ENCODE peak calls at places on chromosomes 5 and 9, in four cellular contexts. W is GM23338, D is endothelial cell of umbilical vein, F is upper lobe of left lung. Z is an unnamed sample.

GRCh38 chr9:72665421-72665820 is 144.0 kb downstream of the TMC1 start:
- DNase-seq in W (no peak), F (no peak), D (no peak), Z (no peak)

GRCh38 chr9:105154723-105155191 is 89.7 kb upstream of the SLC44A1 start:
- DNase-seq in F (peak; percentile 31), D (peak; percentile 15), W (no peak), Z (no peak)

GRCh38 chr9:20040991-20041606 is 252.3 kb upstream of the SLC24A2 start:
- DNase-seq in W (no peak), D (no peak), F (no peak), Z (no peak)

GRCh38 chr9:96858670-96859069 is 4.4 kb upstream of the ZNF782 start:
- DNase-seq in F (no peak), D (no peak), W (no peak), Z (no peak)

GRCh38 chr5:3612561-3613175 is 17.0 kb downstream of the IRX1 start:
- DNase-seq in D (no peak), F (no peak), W (no peak), Z (no peak)

GRCh38 chr9:129944501-129945116 is 98.4 kb downstream of the FNBP1 start:
- DNase-seq in W (no peak), D (no peak), F (peak; percentile 63), Z (no peak)

GRCh38 chr5:139131062-139131856 is 66.9 kb downstream of the SIL1 start:
- DNase-seq in D (no peak), F (no peak), W (peak; percentile 33), Z (no peak)

GRCh38 chr5:126801992-126802294 is 25.0 kb downstream of the LMNB1 start:
- DNase-seq in W (no peak), F (no peak), D (peak; percentile 46), Z (peak; percentile 12)

GRCh38 chr5:168314735-168315411 is 23.4 kb downstream of the WWC1 start:
- DNase-seq in F (peak; percentile 88), D (no peak), W (peak; percentile 59), Z (peak; percentile 47)

GRCh38 chr5:9401786-9402472 is 143.9 kb downstream of the SEMA5A start:
- DNase-seq in D (no peak), F (no peak), W (no peak), Z (no peak)

GRCh38 chr5:131774652-131775367 is 22.0 kb downstream of the FNIP1 start:
- DNase-seq in F (no peak), D (no peak), W (no peak), Z (no peak)

GRCh38 chr5:157549954-157550549 is 25.5 kb downstream of the ADAM19 start:
- DNase-seq in D (no peak), W (no peak), F (no peak), Z (no peak)

GRCh38 chr5:166505546-166505945 is 1785.9 kb upstream of the WWC1 start:
- DNase-seq in F (no peak), D (no peak), W (peak; percentile 11), Z (no peak)

GRCh38 chr5:132662925-132663770 is 5.2 kb downstream of the IL13 start:
- DNase-seq in F (no peak), W (peak; percentile 17), D (no peak), Z (no peak)

GRCh38 chr5:170176916-170177315 is 55.9 kb upstream of the C5orf58 start:
- DNase-seq in F (no peak), W (no peak), D (no peak), Z (no peak)

GRCh38 chr9:76562511-76562911 is 103.5 kb downstream of the GCNT1 start:
- DNase-seq in F (no peak), D (peak; percentile 42), W (no peak), Z (no peak)

DNA sequence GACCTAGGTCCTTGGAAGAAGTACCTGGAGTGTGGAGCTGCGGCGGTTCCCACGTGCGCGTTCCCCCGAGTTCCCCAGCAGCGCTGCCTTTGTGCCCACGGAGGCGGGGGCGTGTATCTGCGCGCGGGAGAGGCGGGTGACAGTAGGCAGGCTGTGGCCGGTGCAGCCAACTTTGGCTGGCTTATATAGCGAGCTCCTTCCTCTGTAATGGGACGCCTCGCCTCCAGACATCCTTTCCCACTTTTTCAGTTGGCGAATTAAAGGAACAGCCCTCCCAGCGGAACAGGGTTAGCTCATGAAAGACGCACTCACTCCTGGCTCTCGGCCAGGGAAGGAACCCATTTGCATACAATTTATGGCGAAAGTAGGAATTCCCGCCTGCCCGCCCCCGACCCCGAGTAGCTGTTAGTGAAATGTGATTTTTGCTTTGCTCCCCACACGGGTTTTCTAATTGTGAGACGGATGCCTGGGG is at the start of gene TNC:
- DNase-seq in D (peak; percentile 5), W (peak; percentile 81), F (peak; percentile 38), Z (no peak)
- TF ChIP-seq POLR2AphosphoS5 in D (no peak), W (no peak), F (no peak), Z (no peak)

GRCh38 chr9:124386201-124386600 is 29.0 kb downstream of the PSMB7 start:
- DNase-seq in F (no peak), W (no peak), D (peak; percentile 8), Z (no peak)
- H3K4me3 ChIP-seq in F (no peak overlapping the region), W (no peak overlapping the region), D (no peak overlapping the region), Z (no peak overlapping the region)

GRCh38 chr9:4670591-4670990 is 4.3 kb upstream of the SPATA6L start:
- DNase-seq in W (no peak), F (no peak), D (no peak), Z (no peak)

GRCh38 chr9:4669890-4670289 is 3.6 kb upstream of the SPATA6L start:
- DNase-seq in F (no peak), D (no peak), W (no peak), Z (no peak)

GRCh38 chr9:4667681-4668080 is 1.4 kb upstream of the SPATA6L start:
- DNase-seq in F (no peak), D (no peak), W (no peak), Z (no peak)

GRCh38 chr9:4666042-4666699 is at the start of gene SPATA6L:
- DNase-seq in F (peak; percentile 88), D (peak; percentile 71), W (peak; percentile 61), Z (no peak)

DNA sequence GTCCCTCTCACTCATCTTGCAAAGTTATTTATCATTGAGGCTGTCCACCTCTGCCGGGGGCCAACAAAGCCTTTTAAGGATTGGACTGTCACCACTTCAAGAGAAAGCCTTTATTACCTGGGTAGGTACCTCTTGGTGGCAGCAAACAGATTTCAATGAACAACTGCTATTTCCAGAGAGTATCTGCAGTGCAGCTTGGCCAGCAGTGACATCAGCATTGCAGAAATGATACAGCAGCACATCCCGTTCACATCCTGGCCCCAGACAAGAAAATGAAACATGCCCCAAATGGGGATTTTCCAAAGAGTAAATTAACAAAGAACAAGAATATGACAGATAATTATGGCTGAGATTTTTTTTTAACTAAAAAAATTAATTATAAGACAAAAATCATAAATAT is 2.3 kb upstream of the SPATA6L start:
- DNase-seq in W (no peak), D (no peak), F (no peak), Z (no peak)
- TF ChIP-seq POLR2AphosphoS5 in W (no peak), D (no peak), F (no peak), Z (no peak)

DNA sequence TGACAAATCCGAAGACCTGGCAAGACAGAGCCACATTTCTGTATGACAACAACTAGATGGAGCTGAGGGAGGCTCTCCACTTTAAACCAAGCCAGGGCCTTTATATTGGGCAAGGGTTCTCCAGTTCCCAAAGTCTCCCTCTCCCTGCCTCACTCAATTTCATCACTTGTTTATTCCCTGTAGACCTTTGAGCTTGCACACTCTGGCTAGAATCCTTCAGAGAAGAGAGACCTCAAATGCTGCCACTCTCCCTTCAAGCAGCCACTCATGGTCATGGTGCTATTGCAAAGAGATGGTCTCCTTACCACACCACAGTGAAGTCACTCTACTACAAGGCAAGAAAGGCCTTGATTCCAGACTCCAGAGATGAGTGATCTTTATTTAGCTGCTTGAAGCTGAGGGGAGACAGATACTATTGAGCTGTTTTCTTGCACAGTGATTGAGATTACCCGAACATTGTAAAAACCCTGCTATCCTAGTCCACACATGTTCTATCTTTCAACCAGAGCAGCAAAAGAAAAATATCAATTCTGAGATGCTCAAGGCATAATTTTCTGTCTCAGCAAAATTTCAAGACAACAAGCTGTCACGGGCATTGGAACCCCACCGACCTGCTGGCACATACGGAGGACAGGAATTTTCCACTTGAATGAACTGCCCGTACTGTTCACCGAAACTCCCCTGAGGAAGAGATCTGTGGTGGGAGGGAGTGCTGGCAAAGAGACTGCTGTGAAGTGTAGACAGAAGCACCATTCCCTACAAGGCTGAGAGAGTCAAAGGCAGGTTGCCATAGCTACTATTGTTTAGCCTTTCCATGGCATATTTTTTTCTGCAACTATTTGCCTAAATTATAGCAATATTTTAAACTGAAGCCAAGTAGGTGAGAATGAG is 81.1 kb downstream of the CDO1 start:
- DNase-seq in F (no peak), D (no peak), W (peak; percentile 47), Z (no peak)
- H3K4me3 ChIP-seq in F (no peak overlapping the region), D (no peak overlapping the region), W (peak overlapping the region; percentile 33), Z (no peak overlapping the region)

GRCh38 chr5:66869347-66869746 is 273.2 kb downstream of the MAST4 start:
- DNase-seq in F (no peak), D (peak; percentile 46), W (no peak), Z (no peak)
- TF ChIP-seq POLR2AphosphoS5 in F (no peak), D (no peak), W (no peak), Z (no peak)

GRCh38 chr9:89419978-89420394 is 77.9 kb downstream of the SEMA4D start:
- DNase-seq in D (no peak), W (no peak), F (no peak), Z (no peak)

GRCh38 chr9:89420397-89420796 is 77.5 kb downstream of the SEMA4D start:
- DNase-seq in D (no peak), F (no peak), W (no peak), Z (no peak)

GRCh38 chr9:89421595-89421994 is 76.3 kb downstream of the SEMA4D start:
- DNase-seq in D (no peak), F (no peak), W (no peak), Z (no peak)

GRCh38 chr9:89418882-89419641 is 78.9 kb downstream of the SEMA4D start:
- DNase-seq in D (no peak), F (no peak), W (no peak), Z (no peak)

DNA sequence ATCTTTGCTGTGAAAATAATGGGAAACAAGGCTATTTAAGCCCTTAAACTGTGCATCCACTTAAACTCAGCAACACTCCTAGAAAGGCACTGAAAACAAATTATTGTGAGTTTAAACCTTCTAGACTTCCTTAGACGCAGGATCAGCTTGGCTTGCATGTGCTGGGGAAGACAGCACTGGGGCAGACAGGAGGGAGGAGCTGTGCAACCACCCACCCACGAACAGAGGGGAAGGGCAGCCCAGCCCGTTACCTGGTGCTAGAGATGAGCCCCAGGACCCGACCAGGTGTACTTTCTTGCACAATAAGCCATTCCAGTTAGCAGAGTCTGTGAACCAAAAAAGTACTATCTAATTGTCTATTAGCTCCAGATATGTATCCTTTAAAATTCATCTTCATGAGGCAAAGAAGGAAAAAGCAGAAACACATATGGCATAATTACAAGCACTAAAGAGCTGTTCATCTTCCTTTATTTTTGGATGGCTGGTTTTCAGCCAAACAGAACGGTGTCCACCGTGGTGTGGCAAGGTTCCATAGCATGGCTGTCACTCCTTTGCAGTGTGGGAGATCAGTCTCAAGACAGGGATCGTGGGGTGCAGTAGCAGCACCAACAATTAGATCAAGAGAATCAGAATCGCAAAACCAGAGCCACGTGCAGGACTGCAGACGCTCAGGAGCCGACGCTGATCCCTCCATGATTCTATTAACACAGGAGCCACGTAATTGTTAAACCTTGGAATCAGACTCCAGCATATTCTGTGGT is 79.6 kb downstream of the SEMA4D start:
- DNase-seq in F (no peak), D (no peak), W (no peak), Z (no peak)
- H3K4me3 ChIP-seq in F (no peak overlapping the region), D (no peak overlapping the region), W (no peak overlapping the region), Z (no peak overlapping the region)